ENCODE peak calls at places on chromosomes 13 and 19, in four cellular contexts. One of them, this sample, is unnamed.

GRCh38 chr19:42113641-42114348 is 18.5 kb downstream of the POU2F2 start:
- DNase-seq in lower leg skin: no peak
- DNase-seq in brain microvascular endothelial cell: peak
- DNase-seq in epithelial cell of esophagus: peak
- DNase-seq in this sample: peak

GRCh38 chr13:46492946-46493345 is 60.0 kb upstream of the LRCH1 start:
- DNase-seq in lower leg skin: no peak
- DNase-seq in brain microvascular endothelial cell: peak
- DNase-seq in epithelial cell of esophagus: peak
- DNase-seq in this sample: no peak

GRCh38 chr19:14804755-14805154 is 26.4 kb upstream of the ADGRE2 start:
- DNase-seq in lower leg skin: no peak
- DNase-seq in brain microvascular endothelial cell: no peak
- DNase-seq in epithelial cell of esophagus: no peak
- DNase-seq in this sample: no peak

GRCh38 chr19:48501446-48501960 is 10.1 kb downstream of the LMTK3 start:
- DNase-seq in lower leg skin: no peak
- DNase-seq in brain microvascular endothelial cell: no peak
- DNase-seq in epithelial cell of esophagus: peak
- DNase-seq in this sample: peak

GRCh38 chr19:19550454-19550842 is 12.4 kb downstream of the CILP2 start:
- DNase-seq in lower leg skin: no peak
- DNase-seq in brain microvascular endothelial cell: no peak
- DNase-seq in epithelial cell of esophagus: no peak
- DNase-seq in this sample: no peak

GRCh38 chr19:1455336-1456120 is 5.6 kb downstream of the APC2 start:
- DNase-seq in lower leg skin: no peak
- DNase-seq in brain microvascular endothelial cell: peak
- DNase-seq in epithelial cell of esophagus: peak
- DNase-seq in this sample: peak

GRCh38 chr19:49430678-49431329 is 5.6 kb downstream of the GFY start:
- DNase-seq in lower leg skin: no peak
- DNase-seq in brain microvascular endothelial cell: no peak
- DNase-seq in epithelial cell of esophagus: no peak
- DNase-seq in this sample: no peak

GRCh38 chr19:612941-613340 is 20.4 kb downstream of the POLRMT start:
- DNase-seq in lower leg skin: no peak
- DNase-seq in brain microvascular endothelial cell: no peak
- DNase-seq in epithelial cell of esophagus: no peak
- DNase-seq in this sample: no peak

GRCh38 chr19:33683881-33684549 is 62.3 kb downstream of the CHST8 start:
- DNase-seq in lower leg skin: peak
- DNase-seq in brain microvascular endothelial cell: peak
- DNase-seq in epithelial cell of esophagus: peak
- DNase-seq in this sample: no peak

GRCh38 chr13:77207943-77208342 is 119.0 kb downstream of the MYCBP2 start:
- DNase-seq in lower leg skin: no peak
- DNase-seq in brain microvascular endothelial cell: peak
- DNase-seq in epithelial cell of esophagus: peak
- DNase-seq in this sample: no peak

GRCh38 chr13:20037908-20038307 is 79.4 kb downstream of the ZMYM2 start:
- DNase-seq in lower leg skin: no peak
- DNase-seq in brain microvascular endothelial cell: no peak
- DNase-seq in epithelial cell of esophagus: no peak
- DNase-seq in this sample: no peak

GRCh38 chr19:34430738-34431625 is 2.8 kb downstream of the UBA2 start:
- DNase-seq in lower leg skin: no peak
- DNase-seq in brain microvascular endothelial cell: peak
- DNase-seq in epithelial cell of esophagus: peak
- DNase-seq in this sample: peak

GRCh38 chr13:102774210-102774560 is 599 bp upstream of the TEX30 start:
- DNase-seq in lower leg skin: peak
- DNase-seq in brain microvascular endothelial cell: no peak
- DNase-seq in epithelial cell of esophagus: no peak
- DNase-seq in this sample: no peak

GRCh38 chr13:102774596-102775375 is 1.2 kb upstream of the TEX30 start:
- DNase-seq in lower leg skin: no peak
- DNase-seq in brain microvascular endothelial cell: no peak
- DNase-seq in epithelial cell of esophagus: no peak
- DNase-seq in this sample: no peak

GRCh38 chr13:102771298-102772041 is 2.1 kb downstream of the TEX30 start:
- DNase-seq in lower leg skin: no peak
- DNase-seq in brain microvascular endothelial cell: no peak
- DNase-seq in epithelial cell of esophagus: no peak
- DNase-seq in this sample: no peak

GRCh38 chr13:102772042-102772425 is 1.6 kb downstream of the TEX30 start:
- DNase-seq in lower leg skin: no peak
- DNase-seq in brain microvascular endothelial cell: no peak
- DNase-seq in epithelial cell of esophagus: no peak
- DNase-seq in this sample: no peak

GRCh38 chr13:102773441-102774209 is at the start of gene TEX30:
- DNase-seq in lower leg skin: peak
- DNase-seq in brain microvascular endothelial cell: peak
- DNase-seq in epithelial cell of esophagus: peak
- DNase-seq in this sample: no peak
- TF ChIP-seq CTCF in lower leg skin: no peak
- TF ChIP-seq CTCF in brain microvascular endothelial cell: peak
- TF ChIP-seq CTCF in epithelial cell of esophagus: no peak
- TF ChIP-seq CTCF in this sample: no peak

DNA sequence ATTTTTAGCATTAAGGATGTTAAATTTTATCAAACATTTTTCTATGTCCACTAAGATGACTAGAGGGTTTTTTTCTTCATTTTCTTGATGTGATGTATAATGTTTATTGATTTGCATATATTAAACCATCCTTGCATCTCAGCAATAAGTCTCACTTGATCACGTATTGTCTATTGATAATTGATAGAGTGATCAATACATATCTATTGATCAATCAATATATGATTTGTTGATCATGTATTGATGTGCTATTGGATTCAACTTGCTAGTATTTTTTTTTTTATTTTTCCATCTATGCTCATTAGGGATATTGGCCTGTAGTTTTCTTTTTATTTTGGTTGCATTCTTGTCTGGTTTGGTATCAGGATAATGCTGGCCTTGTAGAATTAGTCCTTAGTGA is 2202.0 kb downstream of the PCDH9 start:
- DNase-seq in lower leg skin: no peak
- DNase-seq in brain microvascular endothelial cell: no peak
- DNase-seq in epithelial cell of esophagus: no peak
- DNase-seq in this sample: no peak
- TF ChIP-seq CTCF in lower leg skin: no peak
- TF ChIP-seq CTCF in brain microvascular endothelial cell: no peak
- TF ChIP-seq CTCF in epithelial cell of esophagus: no peak
- TF ChIP-seq CTCF in this sample: no peak

DNA sequence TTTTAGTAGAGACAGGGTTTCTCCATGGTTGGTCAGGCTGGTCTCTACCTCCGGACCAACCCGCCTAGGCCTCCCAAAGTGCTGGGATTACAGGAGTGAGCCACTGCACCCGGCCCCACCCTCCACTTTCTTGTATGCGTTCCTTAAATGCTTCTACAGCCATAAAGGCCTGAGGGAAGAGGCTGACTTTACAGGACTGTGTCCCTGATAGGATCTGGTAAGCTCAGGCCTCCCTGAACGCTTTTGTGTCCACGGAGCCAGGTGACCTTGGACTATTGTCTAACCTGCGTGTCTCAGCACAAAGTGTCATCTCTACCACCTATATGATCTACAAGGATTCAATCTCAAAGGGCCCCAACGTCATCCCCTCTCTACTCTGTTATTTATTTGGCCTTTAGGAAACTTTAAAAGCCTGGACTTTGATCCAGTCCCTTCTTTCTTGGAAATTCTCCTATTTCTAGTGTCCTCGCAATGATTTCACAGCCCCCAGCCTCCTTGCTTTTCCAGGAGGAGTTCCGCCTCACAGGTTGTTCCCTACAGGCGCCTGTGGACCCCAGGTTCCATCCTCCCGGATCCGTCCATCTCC is 701 bp downstream of the ZNF552 start:
- DNase-seq in lower leg skin: no peak
- DNase-seq in brain microvascular endothelial cell: no peak
- DNase-seq in epithelial cell of esophagus: peak
- DNase-seq in this sample: no peak
- TF ChIP-seq CTCF in lower leg skin: no peak
- TF ChIP-seq CTCF in brain microvascular endothelial cell: no peak
- TF ChIP-seq CTCF in epithelial cell of esophagus: no peak
- TF ChIP-seq CTCF in this sample: no peak

GRCh38 chr13:72952529-72953141 is 106.2 kb upstream of the KLF5 start:
- DNase-seq in lower leg skin: no peak
- DNase-seq in brain microvascular endothelial cell: no peak
- DNase-seq in epithelial cell of esophagus: peak
- DNase-seq in this sample: no peak
- TF ChIP-seq CTCF in lower leg skin: no peak
- TF ChIP-seq CTCF in brain microvascular endothelial cell: no peak
- TF ChIP-seq CTCF in epithelial cell of esophagus: peak
- TF ChIP-seq CTCF in this sample: no peak

GRCh38 chr13:83184150-83184475 is 698.2 kb downstream of the SLITRK1 start:
- DNase-seq in lower leg skin: no peak
- DNase-seq in brain microvascular endothelial cell: no peak
- DNase-seq in epithelial cell of esophagus: no peak
- DNase-seq in this sample: no peak

GRCh38 chr13:83184819-83185218 is 697.5 kb downstream of the SLITRK1 start:
- DNase-seq in lower leg skin: no peak
- DNase-seq in brain microvascular endothelial cell: no peak
- DNase-seq in epithelial cell of esophagus: peak
- DNase-seq in this sample: no peak

GRCh38 chr13:83190020-83190419 is 692.3 kb downstream of the SLITRK1 start:
- DNase-seq in lower leg skin: no peak
- DNase-seq in brain microvascular endothelial cell: no peak
- DNase-seq in epithelial cell of esophagus: no peak
- DNase-seq in this sample: no peak
- TF ChIP-seq CTCF in lower leg skin: no peak
- TF ChIP-seq CTCF in brain microvascular endothelial cell: no peak
- TF ChIP-seq CTCF in epithelial cell of esophagus: no peak
- TF ChIP-seq CTCF in this sample: no peak